ENCODE peak calls at places on chromosomes 2 and 18, in six cellular contexts. One of them, this sample, is unnamed.

GRCh38 chr18:71485578-71485977 is 1058.6 kb downstream of the CBLN2 start:
- DNase-seq in CD4-positive, alpha-beta T cell: no peak
- DNase-seq in lower lobe of right lung: no peak
- DNase-seq in hepatocyte: no peak
- DNase-seq in neural crest cell: no peak
- DNase-seq in BJ: no peak
- DNase-seq in this sample: no peak

GRCh38 chr2:116718451-116718850 is 1096.0 kb upstream of the DDX18 start:
- DNase-seq in CD4-positive, alpha-beta T cell: no peak
- DNase-seq in lower lobe of right lung: no peak
- DNase-seq in hepatocyte: no peak
- DNase-seq in neural crest cell: no peak
- DNase-seq in BJ: no peak
- DNase-seq in this sample: no peak

GRCh38 chr2:239691720-239692119 is 290.9 kb upstream of the HDAC4 start:
- DNase-seq in CD4-positive, alpha-beta T cell: no peak
- DNase-seq in lower lobe of right lung: no peak
- DNase-seq in hepatocyte: no peak
- DNase-seq in neural crest cell: no peak
- DNase-seq in BJ: no peak
- DNase-seq in this sample: peak; percentile 31

GRCh38 chr2:200086911-200087310 is 131.5 kb downstream of the MAIP1 start:
- DNase-seq in CD4-positive, alpha-beta T cell: no peak
- DNase-seq in lower lobe of right lung: no peak
- DNase-seq in hepatocyte: peak; percentile 64
- DNase-seq in neural crest cell: no peak
- DNase-seq in BJ: no peak
- DNase-seq in this sample: no peak

GRCh38 chr2:15412309-15412708 is 148.8 kb downstream of the NBAS start:
- DNase-seq in CD4-positive, alpha-beta T cell: no peak
- DNase-seq in lower lobe of right lung: no peak
- DNase-seq in hepatocyte: no peak
- DNase-seq in neural crest cell: no peak
- DNase-seq in BJ: no peak
- DNase-seq in this sample: no peak

GRCh38 chr18:3664563-3665178 is 214.7 kb downstream of the TGIF1 start:
- DNase-seq in CD4-positive, alpha-beta T cell: no peak
- DNase-seq in lower lobe of right lung: peak; percentile 55
- DNase-seq in hepatocyte: peak; percentile 45
- DNase-seq in neural crest cell: peak; percentile 24
- DNase-seq in BJ: no peak
- DNase-seq in this sample: no peak

GRCh38 chr2:133566967-133567645 is 1.2 kb downstream of the NCKAP5 start:
- DNase-seq in CD4-positive, alpha-beta T cell: no peak
- DNase-seq in lower lobe of right lung: peak; percentile 44
- DNase-seq in hepatocyte: peak; percentile 81
- DNase-seq in neural crest cell: no peak
- DNase-seq in BJ: no peak
- DNase-seq in this sample: no peak

GRCh38 chr2:23642516-23642915 is 257.5 kb downstream of the KLHL29 start:
- DNase-seq in CD4-positive, alpha-beta T cell: no peak
- DNase-seq in lower lobe of right lung: no peak
- DNase-seq in hepatocyte: no peak
- DNase-seq in neural crest cell: no peak
- DNase-seq in BJ: no peak
- DNase-seq in this sample: no peak

GRCh38 chr2:109295070-109295780 is 166.2 kb downstream of the SH3RF3 start:
- DNase-seq in CD4-positive, alpha-beta T cell: no peak
- DNase-seq in lower lobe of right lung: no peak
- DNase-seq in hepatocyte: no peak
- DNase-seq in neural crest cell: no peak
- DNase-seq in BJ: no peak
- DNase-seq in this sample: no peak

GRCh38 chr2:46435796-46436360 is 43.5 kb upstream of the TMEM247 start:
- DNase-seq in CD4-positive, alpha-beta T cell: no peak
- DNase-seq in lower lobe of right lung: no peak
- DNase-seq in hepatocyte: no peak
- DNase-seq in neural crest cell: no peak
- DNase-seq in BJ: no peak
- DNase-seq in this sample: no peak

GRCh38 chr2:45664635-45665269 is 13.3 kb downstream of the PRKCE start:
- DNase-seq in CD4-positive, alpha-beta T cell: no peak
- DNase-seq in lower lobe of right lung: no peak
- DNase-seq in hepatocyte: no peak
- DNase-seq in neural crest cell: no peak
- DNase-seq in BJ: no peak
- DNase-seq in this sample: no peak

GRCh38 chr2:211033765-211034164 is 477.4 kb downstream of the CPS1 start:
- DNase-seq in CD4-positive, alpha-beta T cell: no peak
- DNase-seq in lower lobe of right lung: no peak
- DNase-seq in hepatocyte: peak; percentile 20
- DNase-seq in neural crest cell: no peak
- DNase-seq in BJ: no peak
- DNase-seq in this sample: no peak

GRCh38 chr2:66389651-66390131 is 45.2 kb upstream of the MEIS1 start:
- DNase-seq in CD4-positive, alpha-beta T cell: no peak
- DNase-seq in lower lobe of right lung: no peak
- DNase-seq in hepatocyte: peak; percentile 42
- DNase-seq in neural crest cell: no peak
- DNase-seq in BJ: no peak
- DNase-seq in this sample: no peak

GRCh38 chr2:135164431-135164830 is 112.3 kb downstream of the RAB3GAP1 start:
- DNase-seq in CD4-positive, alpha-beta T cell: no peak
- DNase-seq in lower lobe of right lung: no peak
- DNase-seq in hepatocyte: no peak
- DNase-seq in neural crest cell: no peak
- DNase-seq in BJ: peak; percentile 63
- DNase-seq in this sample: no peak

GRCh38 chr2:193124820-193125219 is 930.1 kb upstream of the TMEFF2 start:
- DNase-seq in CD4-positive, alpha-beta T cell: no peak
- DNase-seq in lower lobe of right lung: no peak
- DNase-seq in hepatocyte: peak; percentile 18
- DNase-seq in neural crest cell: no peak
- DNase-seq in BJ: no peak
- DNase-seq in this sample: no peak

GRCh38 chr2:31335921-31336570 is 78.5 kb downstream of the XDH start:
- DNase-seq in CD4-positive, alpha-beta T cell: no peak
- DNase-seq in lower lobe of right lung: no peak
- DNase-seq in hepatocyte: no peak
- DNase-seq in neural crest cell: no peak
- DNase-seq in BJ: peak; percentile 81
- DNase-seq in this sample: no peak

GRCh38 chr2:7094113-7094760 is 177.0 kb downstream of the RNF144A start:
- DNase-seq in CD4-positive, alpha-beta T cell: no peak
- DNase-seq in lower lobe of right lung: no peak
- DNase-seq in hepatocyte: peak; percentile 16
- DNase-seq in neural crest cell: no peak
- DNase-seq in BJ: no peak
- DNase-seq in this sample: no peak

GRCh38 chr2:113141451-113141850 is 14.1 kb downstream of the IL1RN start:
- DNase-seq in CD4-positive, alpha-beta T cell: no peak
- DNase-seq in lower lobe of right lung: no peak
- DNase-seq in hepatocyte: no peak
- DNase-seq in neural crest cell: no peak
- DNase-seq in BJ: no peak
- DNase-seq in this sample: no peak

GRCh38 chr2:144383571-144383970 is 136.3 kb downstream of the ZEB2 start:
- DNase-seq in CD4-positive, alpha-beta T cell: no peak
- DNase-seq in lower lobe of right lung: no peak
- DNase-seq in hepatocyte: no peak
- DNase-seq in neural crest cell: no peak
- DNase-seq in BJ: no peak
- DNase-seq in this sample: no peak

GRCh38 chr2:170505631-170506270 is 209.4 kb upstream of the SP5 start:
- DNase-seq in CD4-positive, alpha-beta T cell: no peak
- DNase-seq in lower lobe of right lung: peak; percentile 53
- DNase-seq in hepatocyte: peak; percentile 68
- DNase-seq in neural crest cell: no peak
- DNase-seq in BJ: no peak
- DNase-seq in this sample: no peak

GRCh38 chr2:207311316-207312005 is 145.7 kb upstream of the KLF7 start:
- DNase-seq in CD4-positive, alpha-beta T cell: no peak
- DNase-seq in lower lobe of right lung: peak; percentile 49
- DNase-seq in hepatocyte: peak; percentile 73
- DNase-seq in neural crest cell: no peak
- DNase-seq in BJ: peak; percentile 83
- DNase-seq in this sample: no peak

GRCh38 chr2:16216555-16216938 is 276.2 kb downstream of the MYCN start:
- DNase-seq in CD4-positive, alpha-beta T cell: no peak
- DNase-seq in lower lobe of right lung: no peak
- DNase-seq in hepatocyte: no peak
- DNase-seq in neural crest cell: no peak
- DNase-seq in BJ: no peak
- DNase-seq in this sample: no peak

GRCh38 chr2:42813773-42814172 is 21.4 kb upstream of the HAAO start:
- DNase-seq in CD4-positive, alpha-beta T cell: no peak
- DNase-seq in lower lobe of right lung: no peak
- DNase-seq in hepatocyte: no peak
- DNase-seq in neural crest cell: no peak
- DNase-seq in BJ: no peak
- DNase-seq in this sample: no peak

GRCh38 chr2:225002039-225002655 is 40.1 kb downstream of the DOCK10 start:
- DNase-seq in CD4-positive, alpha-beta T cell: peak; percentile 52
- DNase-seq in lower lobe of right lung: no peak
- DNase-seq in hepatocyte: peak; percentile 77
- DNase-seq in neural crest cell: peak; percentile 52
- DNase-seq in BJ: no peak
- DNase-seq in this sample: no peak
- TF ChIP-seq CTCF in CD4-positive, alpha-beta T cell: peak; percentile 74
- TF ChIP-seq CTCF in lower lobe of right lung: peak; percentile 72
- TF ChIP-seq CTCF in hepatocyte: peak; percentile 73
- TF ChIP-seq CTCF in neural crest cell: peak; percentile 83
- TF ChIP-seq CTCF in BJ: peak; percentile 76
- TF ChIP-seq CTCF in this sample: peak; percentile 63

GRCh38 chr2:10817413-10817812 is 4.8 kb upstream of the PDIA6 start:
- DNase-seq in CD4-positive, alpha-beta T cell: no peak
- DNase-seq in lower lobe of right lung: no peak
- DNase-seq in hepatocyte: peak; percentile 44
- DNase-seq in neural crest cell: no peak
- DNase-seq in BJ: no peak
- DNase-seq in this sample: no peak
- TF ChIP-seq CTCF in CD4-positive, alpha-beta T cell: peak; percentile 28
- TF ChIP-seq CTCF in lower lobe of right lung: peak; percentile 19
- TF ChIP-seq CTCF in hepatocyte: peak; percentile 12
- TF ChIP-seq CTCF in neural crest cell: peak; percentile 55
- TF ChIP-seq CTCF in BJ: peak; percentile 51
- TF ChIP-seq CTCF in this sample: peak; percentile 32

GRCh38 chr2:100291152-100291970 is 30.9 kb downstream of the LONRF2 start:
- DNase-seq in CD4-positive, alpha-beta T cell: peak; percentile 32
- DNase-seq in lower lobe of right lung: peak; percentile 84
- DNase-seq in hepatocyte: peak; percentile 93
- DNase-seq in neural crest cell: no peak
- DNase-seq in BJ: peak; percentile 61
- DNase-seq in this sample: peak; percentile 60

GRCh38 chr2:100290718-100291151 is 31.6 kb downstream of the LONRF2 start:
- DNase-seq in CD4-positive, alpha-beta T cell: no peak
- DNase-seq in lower lobe of right lung: no peak
- DNase-seq in hepatocyte: no peak
- DNase-seq in neural crest cell: no peak
- DNase-seq in BJ: no peak
- DNase-seq in this sample: no peak

GRCh38 chr2:100293341-100294161 is 28.8 kb downstream of the LONRF2 start:
- DNase-seq in CD4-positive, alpha-beta T cell: no peak
- DNase-seq in lower lobe of right lung: no peak
- DNase-seq in hepatocyte: no peak
- DNase-seq in neural crest cell: no peak
- DNase-seq in BJ: no peak
- DNase-seq in this sample: no peak

GRCh38 chr2:100294162-100294497 is 28.2 kb downstream of the LONRF2 start:
- DNase-seq in CD4-positive, alpha-beta T cell: no peak
- DNase-seq in lower lobe of right lung: no peak
- DNase-seq in hepatocyte: no peak
- DNase-seq in neural crest cell: no peak
- DNase-seq in BJ: no peak
- DNase-seq in this sample: no peak

DNA sequence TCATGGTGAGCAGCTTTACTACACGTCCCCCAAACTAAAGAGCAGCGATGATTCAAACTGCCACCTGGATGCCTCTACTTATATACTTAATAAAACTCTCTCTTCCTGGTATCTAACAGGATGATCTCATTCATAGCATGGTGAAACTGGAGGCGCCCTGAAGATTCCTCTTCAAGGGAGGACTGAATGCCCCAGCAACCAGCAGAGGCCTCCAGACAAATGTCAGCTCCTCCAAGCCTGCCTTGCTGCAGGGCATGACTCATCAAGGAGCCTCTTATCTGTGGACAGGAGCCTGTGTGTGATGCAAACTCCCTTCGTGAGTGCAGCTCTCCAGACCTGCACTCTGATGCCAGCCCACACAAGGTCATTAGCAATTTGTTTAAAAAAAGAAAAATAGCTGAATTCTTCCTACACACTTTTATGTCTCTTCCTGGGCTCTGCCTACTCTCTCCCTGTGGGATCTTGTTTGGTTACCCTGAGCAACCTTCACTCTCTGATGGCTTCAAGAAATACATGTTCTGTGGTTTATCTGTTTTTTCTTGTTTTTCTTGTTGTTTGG is 30.2 kb downstream of the LONRF2 start:
- DNase-seq in CD4-positive, alpha-beta T cell: no peak
- DNase-seq in lower lobe of right lung: peak; percentile 72
- DNase-seq in hepatocyte: peak; percentile 94
- DNase-seq in neural crest cell: peak; percentile 14
- DNase-seq in BJ: no peak
- DNase-seq in this sample: peak; percentile 69
- TF ChIP-seq CTCF in CD4-positive, alpha-beta T cell: no peak
- TF ChIP-seq CTCF in lower lobe of right lung: no peak
- TF ChIP-seq CTCF in hepatocyte: no peak
- TF ChIP-seq CTCF in neural crest cell: no peak
- TF ChIP-seq CTCF in BJ: peak; percentile 34
- TF ChIP-seq CTCF in this sample: no peak

DNA sequence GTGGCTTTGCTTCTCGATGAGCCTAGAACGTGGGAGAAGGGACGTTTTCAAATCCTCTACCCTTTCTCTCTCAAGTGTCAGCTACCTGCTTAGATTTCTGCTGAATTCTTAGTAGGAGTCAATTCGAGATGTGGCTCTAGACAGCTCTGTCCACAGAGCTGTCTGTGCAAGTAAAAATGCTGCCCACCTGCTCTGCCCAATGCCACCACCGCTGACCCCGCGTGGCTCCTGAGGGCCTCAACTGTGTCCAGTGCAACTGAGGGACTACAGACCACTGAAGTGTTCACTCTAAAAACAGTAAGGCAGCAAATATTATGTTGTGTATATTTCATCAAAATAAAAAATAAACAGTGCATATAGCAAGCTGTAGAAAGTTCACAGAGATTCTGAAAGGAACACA is 266.3 kb downstream of the ZNF516 start:
- DNase-seq in CD4-positive, alpha-beta T cell: no peak
- DNase-seq in lower lobe of right lung: no peak
- DNase-seq in hepatocyte: no peak
- DNase-seq in neural crest cell: no peak
- DNase-seq in BJ: no peak
- DNase-seq in this sample: no peak
- TF ChIP-seq CTCF in CD4-positive, alpha-beta T cell: no peak
- TF ChIP-seq CTCF in lower lobe of right lung: no peak
- TF ChIP-seq CTCF in hepatocyte: no peak
- TF ChIP-seq CTCF in neural crest cell: no peak
- TF ChIP-seq CTCF in BJ: no peak
- TF ChIP-seq CTCF in this sample: no peak

GRCh38 chr2:173955004-173955403 is 10.2 kb downstream of the SP3 start:
- DNase-seq in CD4-positive, alpha-beta T cell: no peak
- DNase-seq in lower lobe of right lung: no peak
- DNase-seq in hepatocyte: no peak
- DNase-seq in neural crest cell: no peak
- DNase-seq in BJ: no peak
- DNase-seq in this sample: no peak
- TF ChIP-seq CTCF in CD4-positive, alpha-beta T cell: no peak
- TF ChIP-seq CTCF in lower lobe of right lung: no peak
- TF ChIP-seq CTCF in hepatocyte: no peak
- TF ChIP-seq CTCF in neural crest cell: no peak
- TF ChIP-seq CTCF in BJ: no peak
- TF ChIP-seq CTCF in this sample: no peak

GRCh38 chr2:137865954-137866540 is 98.2 kb upstream of the HNMT start:
- DNase-seq in CD4-positive, alpha-beta T cell: peak; percentile 15
- DNase-seq in lower lobe of right lung: no peak
- DNase-seq in hepatocyte: peak; percentile 68
- DNase-seq in neural crest cell: peak; percentile 57
- DNase-seq in BJ: no peak
- DNase-seq in this sample: no peak
- TF ChIP-seq CTCF in CD4-positive, alpha-beta T cell: peak; percentile 54
- TF ChIP-seq CTCF in lower lobe of right lung: peak; percentile 61
- TF ChIP-seq CTCF in hepatocyte: peak; percentile 78
- TF ChIP-seq CTCF in neural crest cell: peak; percentile 85
- TF ChIP-seq CTCF in BJ: peak; percentile 66
- TF ChIP-seq CTCF in this sample: peak; percentile 59